ENCODE peak calls at places on chromosome 16, in nine cellular contexts. B, D, R, L, H, W, I, N and T are unnamed samples.
A peak's percentile ranks its signal among the peaks of the same experiment; 100 is the strongest.

GRCh38 chr16:73006021-73006420 is 41.9 kb downstream of the ZFHX3 start:
- DNase-seq in B (no peak), N (no peak), R (no peak), W (peak; percentile 21), L (no peak), H (no peak), D (no peak), I (no peak), T (no peak)

GRCh38 chr16:28010671-28011070 is 52.8 kb downstream of the GSG1L start:
- DNase-seq in D (no peak), L (no peak), N (no peak), I (no peak), R (no peak), H (no peak), B (peak; percentile 31), W (peak; percentile 8), T (no peak)

GRCh38 chr16:85267414-85267945 is 155.2 kb upstream of the CIBAR2 start:
- DNase-seq in B (no peak), D (no peak), W (no peak), H (no peak), N (no peak), R (no peak), I (no peak), L (no peak), T (no peak)

GRCh38 chr16:57307365-57307764 is 22.9 kb upstream of the PLLP start:
- DNase-seq in R (no peak), W (no peak), D (no peak), N (no peak), B (no peak), L (no peak), I (no peak), H (no peak), T (no peak)

GRCh38 chr16:89685916-89686315 is 573 bp upstream of the CDK10 start:
- DNase-seq in B (no peak), I (no peak), D (no peak), N (no peak), W (no peak), R (no peak), L (no peak), H (no peak), T (no peak)

GRCh38 chr16:56354016-56354415 is 71.3 kb downstream of the AMFR start:
- DNase-seq in B (no peak), H (no peak), I (no peak), W (no peak), R (no peak), D (no peak), L (no peak), N (no peak), T (peak; percentile 6)

GRCh38 chr16:11384184-11384955 is 39.1 kb downstream of the RMI2 start:
- DNase-seq in R (no peak), I (no peak), H (no peak), N (no peak), L (no peak), W (no peak), B (no peak), D (no peak), T (peak; percentile 6)

GRCh38 chr16:10729649-10730048 is 14.0 kb upstream of the NUBP1 start:
- DNase-seq in N (peak; percentile 35), H (no peak), L (no peak), R (no peak), D (no peak), B (peak; percentile 21), I (peak; percentile 54), W (peak; percentile 37), T (no peak)

DNA sequence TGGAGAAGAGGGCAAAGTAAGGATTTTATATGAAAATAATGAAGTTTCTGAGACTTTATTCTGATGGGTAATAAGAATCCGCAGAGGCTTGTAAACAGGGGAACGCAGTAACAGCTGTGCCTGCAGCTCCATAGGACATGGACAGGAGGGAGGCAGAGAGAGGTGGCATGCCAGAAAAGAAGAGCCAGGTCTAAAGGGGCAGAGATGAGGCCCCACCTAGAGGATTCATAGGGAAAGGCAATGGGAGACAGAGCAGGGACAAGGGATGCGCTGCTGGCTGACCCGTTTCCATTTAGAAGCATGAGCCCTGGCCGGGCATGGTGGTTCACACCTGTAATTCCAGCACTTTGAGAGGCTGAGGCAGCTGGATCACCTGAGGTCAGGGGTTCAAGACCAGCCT is 340.3 kb upstream of the CDH5 start:
- DNase-seq in I (no peak), N (peak; percentile 80), H (peak; percentile 52), L (no peak), B (peak; percentile 43), W (no peak), D (no peak), R (peak; percentile 33), T (no peak)
- TF ChIP-seq CTCF in I (no peak), N (peak; percentile 58), H (no peak), L (no peak), B (peak; percentile 19), W (peak; percentile 36), D (no peak), R (peak; percentile 47), T (no peak)

DNA sequence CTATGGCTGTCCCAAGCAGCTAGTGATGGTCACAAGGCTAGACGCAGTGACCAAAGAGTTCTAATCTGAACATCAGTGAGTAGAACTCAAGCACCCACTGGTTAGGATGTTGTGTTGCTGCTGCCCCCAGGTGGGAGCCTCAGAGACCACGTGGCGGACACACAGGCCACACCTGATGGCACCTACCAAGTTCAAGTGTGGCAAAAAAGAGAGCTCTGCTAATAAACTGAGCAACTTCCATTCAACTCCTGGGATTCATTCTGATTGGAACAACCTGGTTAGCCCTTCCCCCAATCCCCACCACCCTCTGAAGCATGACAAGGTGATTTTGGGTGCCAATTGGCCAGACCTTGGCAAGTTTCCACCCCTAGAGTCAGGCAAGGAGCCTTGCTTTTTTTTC is 3.5 kb upstream of the LCMT1 start:
- DNase-seq in B (no peak), H (peak; percentile 28), L (no peak), R (no peak), N (peak; percentile 50), D (no peak), I (no peak), W (no peak), T (no peak)
- TF ChIP-seq CTCF in B (no peak), H (no peak), L (no peak), R (no peak), N (peak; percentile 10), D (no peak), I (no peak), W (no peak), T (no peak)

GRCh38 chr16:74031551-74031950 is 265.1 kb upstream of the PSMD7 start:
- DNase-seq in B (no peak), N (no peak), I (no peak), R (no peak), D (no peak), L (no peak), H (no peak), W (no peak), T (no peak)

GRCh38 chr16:74034862-74035261 is 261.8 kb upstream of the PSMD7 start:
- DNase-seq in L (no peak), B (peak; percentile 36), R (peak; percentile 47), I (no peak), D (no peak), H (no peak), W (peak; percentile 0), N (peak; percentile 76), T (no peak)

GRCh38 chr16:74030000-74030399 is 266.6 kb upstream of the PSMD7 start:
- DNase-seq in D (no peak), W (no peak), H (no peak), B (no peak), R (no peak), I (no peak), L (no peak), N (no peak), T (no peak)

DNA sequence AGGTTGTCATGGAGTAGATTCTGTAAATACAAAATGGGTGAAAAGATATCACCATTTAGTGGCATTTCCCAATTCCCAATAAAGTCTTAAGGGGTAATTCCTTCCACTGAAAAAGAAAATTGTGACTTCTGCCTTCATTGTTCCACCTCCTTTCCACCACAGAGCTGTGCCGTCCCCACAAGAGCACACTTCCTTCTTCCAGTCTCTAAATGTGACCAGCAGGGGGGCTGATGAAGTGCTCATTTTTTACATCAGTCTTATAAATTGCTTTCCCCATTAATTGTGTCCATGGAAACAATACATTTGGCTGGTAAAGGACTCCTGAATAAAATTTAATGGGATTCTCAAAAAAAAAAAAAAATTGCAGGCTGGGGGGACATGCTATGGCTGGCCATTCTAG is 260.8 kb upstream of the PSMD7 start:
- DNase-seq in W (no peak), B (peak; percentile 1), N (peak; percentile 49), D (no peak), R (peak; percentile 23), I (no peak), H (peak; percentile 23), L (no peak), T (no peak)
- TF ChIP-seq CTCF in W (no peak), B (peak; percentile 24), N (peak; percentile 56), D (no peak), R (peak; percentile 14), I (no peak), H (no peak), L (no peak), T (peak; percentile 49)

DNA sequence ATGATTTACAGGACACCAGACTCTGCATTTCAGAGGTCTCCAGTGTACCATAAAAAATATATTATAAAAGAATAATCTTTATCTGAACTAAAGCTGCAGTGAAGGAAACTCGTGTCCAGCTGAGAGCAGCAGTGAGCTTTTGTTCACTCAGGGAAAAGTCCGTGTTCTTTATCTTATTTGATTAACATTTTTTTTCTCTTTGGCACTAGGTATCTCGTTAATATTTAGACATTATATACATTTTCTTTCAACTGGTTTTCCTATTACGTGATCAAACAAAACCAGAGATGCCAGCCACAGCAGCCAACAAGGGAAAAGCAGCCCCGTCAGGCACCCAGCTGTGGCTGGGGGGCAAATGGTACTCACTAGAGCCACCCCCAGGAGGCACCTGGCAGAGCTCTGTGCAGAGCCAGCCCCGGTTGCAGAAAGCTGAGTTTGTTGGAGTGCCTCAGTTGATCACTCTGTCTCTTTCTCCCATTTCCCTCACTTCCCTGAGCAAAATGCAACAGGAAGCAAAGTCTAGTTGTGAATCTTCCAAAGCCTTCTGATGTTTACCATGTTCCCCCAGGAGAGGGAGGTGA is 1.1 kb upstream of the HS3ST4 start:
- DNase-seq in N (peak; percentile 6), H (no peak), D (no peak), B (no peak), I (no peak), R (no peak), W (no peak), L (no peak), T (no peak)
- TF ChIP-seq CTCF in N (no peak), H (no peak), D (no peak), B (no peak), I (no peak), R (no peak), W (no peak), L (no peak), T (no peak)

DNA sequence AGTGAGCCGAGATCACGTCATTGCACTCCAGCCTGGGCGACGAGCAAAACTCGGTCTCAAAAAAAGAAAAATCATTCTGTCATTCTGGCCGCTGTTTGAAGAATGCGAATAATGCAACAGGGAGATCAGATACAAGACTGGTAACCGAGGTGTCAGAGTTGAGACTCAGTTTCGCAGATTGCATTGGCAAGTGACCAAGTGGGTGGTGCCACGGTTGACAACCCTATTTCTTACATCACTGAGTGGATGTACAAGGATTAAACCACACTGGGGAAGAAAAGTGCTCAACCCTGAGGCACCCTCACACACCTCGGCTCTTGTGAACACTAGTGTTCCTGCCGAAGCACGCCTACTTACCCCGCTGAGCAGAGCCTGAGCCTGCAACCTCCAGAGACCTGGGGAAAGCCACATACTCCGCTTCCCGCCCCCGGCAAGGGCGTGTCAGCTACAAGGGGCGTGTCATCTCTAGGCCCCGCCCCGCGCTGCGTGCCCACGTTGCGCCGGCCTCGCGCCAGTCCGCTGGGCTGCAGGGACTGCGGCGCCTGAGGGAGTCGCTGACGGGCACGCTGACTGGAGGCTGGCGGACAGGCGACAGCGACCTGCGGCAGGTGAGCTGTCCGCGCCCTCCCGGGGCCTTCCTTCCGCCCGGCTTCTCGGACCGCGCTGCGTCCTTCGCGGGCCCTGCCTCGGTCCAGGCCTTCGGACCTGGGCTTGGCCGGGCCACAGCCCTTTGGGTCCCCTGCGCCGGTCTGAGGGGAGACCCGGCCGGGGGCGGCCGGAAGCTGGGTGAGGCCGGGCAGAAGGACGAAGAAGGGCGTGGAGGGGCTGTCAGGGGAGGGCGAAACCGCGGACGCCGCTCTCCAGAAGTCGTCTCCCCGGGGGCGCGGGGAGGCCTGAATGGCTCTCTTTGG is at the start of gene HMOX2:
- DNase-seq in D (peak; percentile 91), B (peak; percentile 93), L (peak; percentile 95), H (peak; percentile 96), W (peak; percentile 87), I (peak; percentile 91), N (peak; percentile 94), R (peak; percentile 95), T (peak; percentile 97)
- TF ChIP-seq CTCF in D (no peak), B (no peak), L (peak; percentile 41), H (no peak), W (peak; percentile 41), I (no peak), N (no peak), R (peak; percentile 50), T (no peak)